ENCODE peak calls at places on chromosomes 12 and 14, in seven cellular contexts. U, P, J, M, D, L and A are unnamed samples.

GRCh38 chr12:132268674-132269073 is 60.7 kb downstream of the GALNT9 start:
- DNase-seq in J (no peak), D (no peak), L (no peak), P (no peak), U (no peak), M (no peak), A (no peak)

GRCh38 chr14:97916100-97916499 is 1118.9 kb downstream of the VRK1 start:
- DNase-seq in M (no peak), U (no peak), L (no peak), D (no peak), J (no peak), P (no peak), A (no peak)

GRCh38 chr14:96486705-96487104 is 15.5 kb upstream of the PAPOLA start:
- DNase-seq in M (no peak), J (no peak), U (no peak), D (no peak), P (no peak), L (no peak), A (no peak)

GRCh38 chr12:91870872-91871707 is 274.6 kb downstream of the BTG1 start:
- DNase-seq in P (no peak), D (no peak), M (no peak), U (no peak), J (no peak), L (no peak), A (no peak)

GRCh38 chr12:57234571-57235011 is 5.1 kb downstream of the SHMT2 start:
- DNase-seq in P (no peak), M (peak; percentile 71), J (no peak), U (no peak), D (no peak), L (no peak), A (no peak)

GRCh38 chr12:12445882-12446181 is 89.0 kb downstream of the BORCS5 start:
- DNase-seq in L (no peak), M (no peak), J (no peak), U (no peak), P (no peak), D (no peak), A (no peak)

GRCh38 chr12:92938623-92939022 is 9.5 kb upstream of the EEA1 start:
- DNase-seq in P (no peak), D (no peak), U (no peak), M (no peak), L (no peak), J (no peak), A (no peak)

GRCh38 chr14:100788517-100789365 is 37.2 kb upstream of the MEG3 start:
- DNase-seq in U (no peak), M (no peak), D (no peak), L (no peak), J (no peak), P (no peak), A (no peak)

GRCh38 chr14:75803768-75804167 is 142.7 kb downstream of the TTLL5 start:
- DNase-seq in L (no peak), J (no peak), U (peak; percentile 37), P (no peak), D (peak; percentile 38), M (no peak), A (no peak)

GRCh38 chr12:28958553-28959195 is 190.4 kb upstream of the FAR2 start:
- DNase-seq in U (peak; percentile 87), P (no peak), L (no peak), M (no peak), D (no peak), J (no peak), A (no peak)

GRCh38 chr14:86015916-86016315 is 486.0 kb downstream of the FLRT2 start:
- DNase-seq in P (no peak), D (no peak), J (no peak), M (no peak), U (no peak), L (no peak), A (no peak)

GRCh38 chr12:98895086-98895651 is 250.1 kb downstream of the APAF1 start:
- DNase-seq in M (no peak), U (no peak), D (peak; percentile 69), P (no peak), L (no peak), J (no peak), A (no peak)

GRCh38 chr14:28762949-28763313 is 3.7 kb upstream of the FOXG1 start:
- DNase-seq in P (no peak), U (no peak), J (no peak), D (no peak), L (no peak), M (no peak), A (no peak)

DNA sequence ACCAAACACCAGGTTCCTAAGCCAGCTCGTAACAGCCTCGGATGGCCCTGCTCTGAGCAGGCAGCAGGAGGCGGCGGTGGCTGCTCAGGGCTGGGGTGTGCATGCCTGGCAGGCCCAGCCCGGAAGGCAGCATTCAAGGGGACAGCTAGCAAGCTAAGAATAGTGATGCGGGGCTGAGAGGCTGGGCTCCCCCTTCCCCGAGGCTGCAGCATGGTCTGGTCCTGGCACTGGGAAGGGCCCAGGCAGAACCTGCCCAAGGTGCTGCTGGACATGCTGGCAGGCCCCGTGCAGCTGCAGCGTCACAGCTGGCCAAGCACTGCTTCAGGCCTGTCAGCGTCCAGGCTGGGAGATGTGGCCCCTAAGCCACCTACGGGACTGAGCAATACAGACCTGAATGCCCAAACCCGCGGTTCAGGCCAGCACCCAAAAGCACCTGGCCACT is 26.4 kb upstream of the NUDT14 start:
- DNase-seq in M (no peak), U (no peak), L (no peak), D (peak; percentile 52), J (no peak), P (no peak), A (no peak)
- TF ChIP-seq CTCF in M (no peak), U (no peak), L (no peak), D (no peak), J (no peak), P (no peak), A (no peak)

GRCh38 chr14:37018571-37019240 is 153.7 kb downstream of the SLC25A21 start:
- DNase-seq in P (no peak), M (no peak), D (no peak), L (no peak), U (no peak), J (no peak), A (no peak)
- TF ChIP-seq CTCF in P (no peak), M (no peak), D (no peak), L (no peak), U (no peak), J (no peak), A (no peak)

GRCh38 chr12:50232771-50233209 is 50.5 kb downstream of the LIMA1 start:
- DNase-seq in U (no peak), L (no peak), J (no peak), P (no peak), D (no peak), M (no peak), A (no peak)

GRCh38 chr12:50231346-50231745 is 52.0 kb downstream of the LIMA1 start:
- DNase-seq in D (no peak), U (no peak), J (no peak), L (no peak), P (no peak), M (no peak), A (no peak)

GRCh38 chr12:50230217-50230616 is 53.1 kb downstream of the LIMA1 start:
- DNase-seq in U (no peak), D (no peak), M (no peak), L (no peak), P (no peak), J (no peak), A (no peak)

GRCh38 chr12:50232206-50232605 is 51.1 kb downstream of the LIMA1 start:
- DNase-seq in L (no peak), M (no peak), J (no peak), P (no peak), U (no peak), D (no peak), A (no peak)

DNA sequence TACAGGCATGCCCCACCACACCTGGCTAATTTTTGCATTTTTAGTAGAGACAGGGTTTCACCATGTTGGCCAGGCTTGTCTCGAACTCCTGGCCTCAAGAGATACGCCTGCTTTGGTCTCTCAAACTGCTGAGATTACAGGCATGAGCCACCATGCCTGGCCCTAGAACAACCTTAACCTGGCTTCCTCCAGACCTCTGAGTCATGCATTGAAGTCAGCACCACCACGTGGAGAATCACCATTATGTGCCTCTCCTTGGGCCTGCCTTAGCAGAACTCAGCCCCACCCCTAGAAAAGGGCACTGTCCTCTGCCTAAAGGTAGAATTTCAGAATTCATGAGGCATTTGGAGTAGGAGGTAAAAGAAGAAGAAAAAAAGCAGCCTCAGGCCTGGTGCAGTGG is 49.0 kb downstream of the LIMA1 start:
- DNase-seq in M (no peak), J (no peak), U (no peak), P (peak; percentile 30), D (peak; percentile 27), L (no peak), A (no peak)
- TF ChIP-seq CTCF in M (no peak), J (no peak), U (no peak), P (no peak), D (no peak), L (no peak), A (no peak)

DNA sequence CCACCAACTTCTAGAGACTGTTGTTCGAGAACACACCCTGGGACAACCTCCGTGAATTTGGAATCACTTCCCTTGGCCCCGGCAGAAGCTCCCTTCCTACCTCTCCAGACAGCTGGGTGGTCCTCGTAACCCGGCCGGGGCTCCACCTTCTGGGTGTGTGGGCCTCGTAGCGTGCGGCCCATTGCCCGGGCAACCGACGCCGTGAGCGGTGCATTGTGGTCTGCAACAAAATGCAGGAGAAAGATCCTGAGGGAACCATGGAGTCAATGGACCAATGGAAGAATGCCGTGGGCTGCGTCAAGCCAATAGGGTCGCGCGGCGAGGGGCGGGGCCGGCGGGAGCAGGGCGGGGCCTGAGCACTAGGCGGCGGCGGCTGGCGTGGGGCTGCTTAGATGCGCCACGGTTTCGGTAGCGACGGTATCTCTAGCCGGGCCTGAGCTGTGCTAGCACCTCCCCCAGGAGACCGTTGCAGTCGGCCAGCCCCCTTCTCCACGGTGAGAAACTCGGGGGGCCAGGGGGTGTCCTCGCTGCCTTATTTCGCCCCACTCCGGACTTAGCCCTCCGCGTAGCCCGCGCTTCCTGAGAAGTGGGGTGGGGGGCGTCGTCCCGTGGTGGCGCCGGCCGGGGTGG is at the start of gene DYNLL1:
- DNase-seq in L (peak; percentile 71), D (peak; percentile 98), M (peak; percentile 98), P (peak; percentile 99), U (peak; percentile 97), J (peak; percentile 94), A (peak; percentile 94)
- TF ChIP-seq CTCF in L (peak; percentile 18), D (no peak), M (no peak), P (no peak), U (no peak), J (no peak), A (no peak)

GRCh38 chr12:69052613-69053408 is 119.8 kb upstream of the CPM start:
- DNase-seq in P (peak; percentile 88), L (no peak), M (no peak), J (peak; percentile 71), D (peak; percentile 66), U (peak; percentile 68), A (peak; percentile 66)
- TF ChIP-seq CTCF in P (peak; percentile 14), L (no peak), M (no peak), J (peak; percentile 44), D (no peak), U (peak; percentile 18), A (no peak)

DNA sequence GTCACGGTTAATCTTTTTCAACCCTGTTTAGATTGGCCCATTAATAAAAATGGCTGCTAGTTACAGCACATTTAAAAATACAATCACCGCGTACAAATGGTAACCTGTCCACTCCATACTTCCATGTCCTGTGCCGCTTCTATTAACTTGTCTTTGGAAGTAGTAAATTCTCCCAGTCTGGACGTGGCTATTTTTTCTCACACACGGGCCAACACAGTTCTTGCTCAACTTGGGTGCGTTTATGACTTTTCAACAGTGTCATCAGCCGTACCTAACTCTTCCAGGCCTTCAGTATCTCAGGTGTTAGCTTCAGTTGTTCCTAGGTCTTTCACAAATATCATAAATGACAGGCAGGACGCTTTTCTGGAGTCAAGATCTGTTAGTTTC is 481 bp upstream of the PCNX1 start:
- DNase-seq in J (no peak), P (no peak), M (no peak), D (no peak), U (no peak), L (no peak), A (no peak)
- TF ChIP-seq CTCF in J (no peak), P (no peak), M (no peak), D (no peak), U (no peak), L (no peak), A (no peak)